ENCODE peak calls at places on chromosome 12, in ten cellular contexts. A is germinal center; R is GM03348; T is non-pigmented ciliary epithelial cell; F is DMS53; M is M059J; Z is activated CD8-positive, alpha-beta memory T cell treated with anti-CD3 and anti-CD28 coated beads for 48 hours; I is BE2C; D is stomach; W is CD4-positive, alpha-beta memory T cell. U is an unnamed sample.
A peak's percentile ranks its signal among the peaks of the same experiment; 100 is the strongest.

GRCh38 chr12:25456474-25456873 is 96.6 kb downstream of the LMNTD1 start:
- DNase-seq in A (no peak), R (no peak), T (no peak), F (no peak), M (no peak), Z (no peak), I (no peak), D (no peak), W (no peak), U (no peak)

GRCh38 chr12:25100738-25101445 is 94.1 kb downstream of the DNAI7 start:
- DNase-seq in A (no peak), R (no peak), T (no peak), F (no peak), M (no peak), Z (no peak), I (no peak), D (no peak), W (no peak), U (no peak)

GRCh38 chr12:50207424-50207823 is 40.3 kb upstream of the CERS5 start:
- DNase-seq in A (no peak), R (no peak), T (no peak), F (no peak), M (no peak), Z (no peak), I (no peak), D (no peak), W (no peak), U (no peak)

GRCh38 chr12:95337176-95337575 is 119.6 kb downstream of the VEZT start:
- DNase-seq in A (no peak), R (peak; percentile 55), T (no peak), F (no peak), M (no peak), Z (no peak), I (no peak), D (no peak), W (no peak), U (no peak)

GRCh38 chr12:15289192-15289591 is 33.1 kb upstream of the PTPRO start:
- DNase-seq in A (no peak), R (no peak), T (no peak), F (no peak), M (peak; percentile 3), Z (no peak), I (no peak), D (no peak), W (no peak), U (no peak)

GRCh38 chr12:107027304-107028053 is 40.5 kb upstream of the MTERF2 start:
- DNase-seq in A (no peak), R (peak; percentile 81), T (peak; percentile 95), F (peak; percentile 99), M (peak; percentile 91), Z (no peak), I (no peak), D (no peak), W (peak; percentile 66), U (peak; percentile 61)

GRCh38 chr12:80056232-80056631 is 43.1 kb upstream of the OTOGL start:
- DNase-seq in A (no peak), R (no peak), T (no peak), F (no peak), M (no peak), Z (no peak), I (no peak), D (no peak), W (no peak), U (no peak)

GRCh38 chr12:45581112-45581511 is 148.4 kb upstream of the ARID2 start:
- DNase-seq in A (no peak), R (no peak), T (no peak), F (no peak), M (no peak), Z (no peak), I (no peak), D (no peak), W (no peak), U (no peak)

GRCh38 chr12:96034631-96035282 is 630 bp downstream of the LTA4H start:
- DNase-seq in A (peak; percentile 17), R (peak; percentile 58), T (no peak), F (peak; percentile 74), M (peak; percentile 18), Z (no peak), I (peak; percentile 37), D (no peak), W (no peak), U (peak; percentile 30)

GRCh38 chr12:55736780-55737580 is 5.9 kb upstream of the GDF11 start:
- DNase-seq in A (peak; percentile 58), R (peak; percentile 71), T (no peak), F (peak; percentile 95), M (peak; percentile 67), Z (no peak), I (peak; percentile 71), D (peak; percentile 85), W (peak; percentile 60), U (peak; percentile 90)

GRCh38 chr12:50105913-50106450 is 2.2 kb downstream of the GPD1 start:
- DNase-seq in A (no peak), R (no peak), T (no peak), F (no peak), M (no peak), Z (no peak), I (no peak), D (no peak), W (no peak), U (no peak)

GRCh38 chr12:62146323-62146722 is 113.9 kb upstream of the USP15 start:
- DNase-seq in A (no peak), R (no peak), T (no peak), F (no peak), M (no peak), Z (no peak), I (no peak), D (no peak), W (no peak), U (no peak)

GRCh38 chr12:67256649-67257048 is 12.5 kb upstream of the CAND1 start:
- DNase-seq in A (no peak), R (no peak), T (no peak), F (no peak), M (no peak), Z (no peak), I (no peak), D (no peak), W (no peak), U (no peak)

GRCh38 chr12:4954632-4955354 is 45.1 kb downstream of the KCNA1 start:
- DNase-seq in A (no peak), R (no peak), T (no peak), F (no peak), M (no peak), Z (no peak), I (no peak), D (no peak), W (no peak), U (no peak)

U was measured in body of pancreas.